ENCODE peak calls at places on chromosomes 13 and 19, in ten cellular contexts. One of them, this sample, is unnamed.
A peak's percentile ranks its signal among the peaks of the same experiment; 100 is the strongest.

GRCh38 chr13:110463876-110464510 is 97.5 kb downstream of the RAB20 start:
- DNase-seq in heart right ventricle: no peak
- DNase-seq in spleen: no peak
- DNase-seq in aorta: no peak
- DNase-seq in IMR-90: peak; percentile 19
- DNase-seq in CD8-positive, alpha-beta T cell: no peak
- DNase-seq in breast epithelium: no peak
- DNase-seq in GM23248: peak; percentile 36
- DNase-seq in hepatocyte: no peak
- DNase-seq in cardiac muscle cell: no peak
- DNase-seq in this sample: no peak

GRCh38 chr19:17706750-17707181 is 12.5 kb upstream of the MAP1S start:
- DNase-seq in aorta: no peak
- DNase-seq in heart right ventricle: no peak
- DNase-seq in spleen: no peak
- DNase-seq in GM23248: peak; percentile 60
- DNase-seq in IMR-90: peak; percentile 39
- DNase-seq in hepatocyte: no peak
- DNase-seq in breast epithelium: no peak
- DNase-seq in CD8-positive, alpha-beta T cell: no peak
- DNase-seq in cardiac muscle cell: peak; percentile 26
- DNase-seq in this sample: no peak

GRCh38 chr13:38024431-38024830 is 154.9 kb upstream of the TRPC4 start:
- DNase-seq in cardiac muscle cell: no peak
- DNase-seq in CD8-positive, alpha-beta T cell: no peak
- DNase-seq in aorta: no peak
- DNase-seq in heart right ventricle: no peak
- DNase-seq in breast epithelium: no peak
- DNase-seq in IMR-90: no peak
- DNase-seq in spleen: no peak
- DNase-seq in hepatocyte: no peak
- DNase-seq in GM23248: peak; percentile 54
- DNase-seq in this sample: no peak

GRCh38 chr19:53994811-53995210 is 3.4 kb downstream of the CACNG6 start:
- DNase-seq in cardiac muscle cell: no peak
- DNase-seq in CD8-positive, alpha-beta T cell: no peak
- DNase-seq in GM23248: peak; percentile 54
- DNase-seq in spleen: no peak
- DNase-seq in IMR-90: peak; percentile 32
- DNase-seq in aorta: no peak
- DNase-seq in heart right ventricle: no peak
- DNase-seq in hepatocyte: no peak
- DNase-seq in breast epithelium: no peak
- DNase-seq in this sample: no peak

GRCh38 chr13:94153586-94153985 is 325.9 kb downstream of the DCT start:
- DNase-seq in hepatocyte: no peak
- DNase-seq in breast epithelium: no peak
- DNase-seq in heart right ventricle: no peak
- DNase-seq in CD8-positive, alpha-beta T cell: no peak
- DNase-seq in aorta: no peak
- DNase-seq in GM23248: no peak
- DNase-seq in IMR-90: no peak
- DNase-seq in cardiac muscle cell: no peak
- DNase-seq in spleen: no peak
- DNase-seq in this sample: no peak

GRCh38 chr19:55340144-55340783 is 588 bp downstream of the KMT5C start:
- DNase-seq in hepatocyte: peak; percentile 49
- DNase-seq in aorta: no peak
- DNase-seq in CD8-positive, alpha-beta T cell: peak; percentile 24
- DNase-seq in GM23248: no peak
- DNase-seq in heart right ventricle: no peak
- DNase-seq in IMR-90: no peak
- DNase-seq in cardiac muscle cell: peak; percentile 12
- DNase-seq in spleen: peak; percentile 83
- DNase-seq in breast epithelium: peak; percentile 30
- DNase-seq in this sample: no peak

GRCh38 chr13:45882626-45883025 is 31.1 kb upstream of the SIAH3 start:
- DNase-seq in GM23248: no peak
- DNase-seq in hepatocyte: no peak
- DNase-seq in aorta: no peak
- DNase-seq in cardiac muscle cell: no peak
- DNase-seq in breast epithelium: no peak
- DNase-seq in spleen: no peak
- DNase-seq in heart right ventricle: no peak
- DNase-seq in CD8-positive, alpha-beta T cell: no peak
- DNase-seq in IMR-90: no peak
- DNase-seq in this sample: no peak

GRCh38 chr13:114203536-114203935 is 24.5 kb downstream of the CFAP97D2 start:
- DNase-seq in breast epithelium: no peak
- DNase-seq in cardiac muscle cell: no peak
- DNase-seq in CD8-positive, alpha-beta T cell: no peak
- DNase-seq in GM23248: no peak
- DNase-seq in spleen: no peak
- DNase-seq in aorta: no peak
- DNase-seq in IMR-90: no peak
- DNase-seq in heart right ventricle: no peak
- DNase-seq in hepatocyte: no peak
- DNase-seq in this sample: no peak

GRCh38 chr19:33752018-33752790 is 44.5 kb upstream of the KCTD15 start:
- DNase-seq in heart right ventricle: no peak
- DNase-seq in cardiac muscle cell: no peak
- DNase-seq in hepatocyte: no peak
- DNase-seq in breast epithelium: no peak
- DNase-seq in aorta: peak; percentile 64
- DNase-seq in IMR-90: no peak
- DNase-seq in GM23248: no peak
- DNase-seq in CD8-positive, alpha-beta T cell: no peak
- DNase-seq in spleen: no peak
- DNase-seq in this sample: no peak

GRCh38 chr19:6103217-6103644 is 7.1 kb downstream of the RFX2 start:
- DNase-seq in IMR-90: peak; percentile 87
- DNase-seq in CD8-positive, alpha-beta T cell: no peak
- DNase-seq in heart right ventricle: peak; percentile 61
- DNase-seq in hepatocyte: no peak
- DNase-seq in cardiac muscle cell: no peak
- DNase-seq in GM23248: peak; percentile 96
- DNase-seq in aorta: peak; percentile 92
- DNase-seq in breast epithelium: peak; percentile 86
- DNase-seq in spleen: no peak
- DNase-seq in this sample: peak; percentile 94

GRCh38 chr13:50529154-50529882 is 314.2 kb downstream of the DLEU7 start:
- DNase-seq in GM23248: peak; percentile 92
- DNase-seq in heart right ventricle: peak; percentile 88
- DNase-seq in breast epithelium: peak; percentile 76
- DNase-seq in CD8-positive, alpha-beta T cell: no peak
- DNase-seq in aorta: peak; percentile 92
- DNase-seq in hepatocyte: peak; percentile 45
- DNase-seq in spleen: peak; percentile 78
- DNase-seq in cardiac muscle cell: peak; percentile 39
- DNase-seq in IMR-90: peak; percentile 89
- DNase-seq in this sample: peak; percentile 89

GRCh38 chr19:14063100-14063499 is 1.2 kb upstream of the PALM3 start:
- DNase-seq in heart right ventricle: no peak
- DNase-seq in breast epithelium: no peak
- DNase-seq in cardiac muscle cell: no peak
- DNase-seq in IMR-90: no peak
- DNase-seq in aorta: no peak
- DNase-seq in GM23248: peak; percentile 56
- DNase-seq in CD8-positive, alpha-beta T cell: no peak
- DNase-seq in hepatocyte: no peak
- DNase-seq in spleen: no peak
- DNase-seq in this sample: no peak

GRCh38 chr19:48206402-48207093 is 36.1 kb downstream of the ZSWIM9 start:
- DNase-seq in spleen: no peak
- DNase-seq in GM23248: no peak
- DNase-seq in heart right ventricle: no peak
- DNase-seq in IMR-90: no peak
- DNase-seq in CD8-positive, alpha-beta T cell: no peak
- DNase-seq in hepatocyte: no peak
- DNase-seq in cardiac muscle cell: no peak
- DNase-seq in breast epithelium: no peak
- DNase-seq in aorta: no peak
- DNase-seq in this sample: peak; percentile 41

GRCh38 chr19:50998061-50998460 is 3.3 kb downstream of the KLK8 start:
- DNase-seq in aorta: no peak
- DNase-seq in IMR-90: no peak
- DNase-seq in breast epithelium: no peak
- DNase-seq in hepatocyte: no peak
- DNase-seq in spleen: no peak
- DNase-seq in CD8-positive, alpha-beta T cell: no peak
- DNase-seq in GM23248: no peak
- DNase-seq in heart right ventricle: no peak
- DNase-seq in cardiac muscle cell: no peak
- DNase-seq in this sample: no peak

GRCh38 chr13:50712469-50712868 is 131.0 kb downstream of the DLEU7 start:
- DNase-seq in GM23248: no peak
- DNase-seq in breast epithelium: no peak
- DNase-seq in aorta: no peak
- DNase-seq in heart right ventricle: no peak
- DNase-seq in CD8-positive, alpha-beta T cell: no peak
- DNase-seq in cardiac muscle cell: no peak
- DNase-seq in spleen: no peak
- DNase-seq in IMR-90: no peak
- DNase-seq in hepatocyte: no peak
- DNase-seq in this sample: no peak

GRCh38 chr13:96728463-96728862 is 265.8 kb downstream of the OXGR1 start:
- DNase-seq in CD8-positive, alpha-beta T cell: no peak
- DNase-seq in spleen: no peak
- DNase-seq in GM23248: no peak
- DNase-seq in breast epithelium: no peak
- DNase-seq in aorta: no peak
- DNase-seq in hepatocyte: no peak
- DNase-seq in cardiac muscle cell: no peak
- DNase-seq in IMR-90: no peak
- DNase-seq in heart right ventricle: no peak
- DNase-seq in this sample: no peak

GRCh38 chr19:6470173-6470572 is 6.1 kb downstream of the CRB3 start:
- DNase-seq in IMR-90: no peak
- DNase-seq in cardiac muscle cell: no peak
- DNase-seq in CD8-positive, alpha-beta T cell: no peak
- DNase-seq in GM23248: no peak
- DNase-seq in heart right ventricle: no peak
- DNase-seq in breast epithelium: no peak
- DNase-seq in aorta: no peak
- DNase-seq in spleen: no peak
- DNase-seq in hepatocyte: no peak
- DNase-seq in this sample: no peak

GRCh38 chr13:65597839-65598818 is 1632.0 kb downstream of the PCDH9 start:
- DNase-seq in spleen: no peak
- DNase-seq in hepatocyte: no peak
- DNase-seq in GM23248: peak; percentile 44
- DNase-seq in CD8-positive, alpha-beta T cell: no peak
- DNase-seq in heart right ventricle: no peak
- DNase-seq in aorta: no peak
- DNase-seq in cardiac muscle cell: no peak
- DNase-seq in breast epithelium: no peak
- DNase-seq in IMR-90: peak; percentile 63
- DNase-seq in this sample: no peak

GRCh38 chr13:50678464-50679162 is 164.9 kb downstream of the DLEU7 start:
- DNase-seq in cardiac muscle cell: no peak
- DNase-seq in hepatocyte: no peak
- DNase-seq in GM23248: peak; percentile 95
- DNase-seq in CD8-positive, alpha-beta T cell: no peak
- DNase-seq in IMR-90: peak; percentile 60
- DNase-seq in heart right ventricle: no peak
- DNase-seq in aorta: no peak
- DNase-seq in breast epithelium: no peak
- DNase-seq in spleen: no peak
- DNase-seq in this sample: no peak

GRCh38 chr13:88051746-88052482 is 380.7 kb downstream of the SLITRK5 start:
- DNase-seq in CD8-positive, alpha-beta T cell: no peak
- DNase-seq in spleen: peak; percentile 51
- DNase-seq in cardiac muscle cell: no peak
- DNase-seq in hepatocyte: no peak
- DNase-seq in aorta: no peak
- DNase-seq in GM23248: no peak
- DNase-seq in IMR-90: no peak
- DNase-seq in heart right ventricle: peak; percentile 2
- DNase-seq in breast epithelium: no peak
- DNase-seq in this sample: no peak
- H3K27ac ChIP-seq in CD8-positive, alpha-beta T cell: no peak overlapping the region
- H3K27ac ChIP-seq in spleen: no peak overlapping the region
- H3K27ac ChIP-seq in cardiac muscle cell: no peak overlapping the region
- H3K27ac ChIP-seq in hepatocyte: no peak overlapping the region
- H3K27ac ChIP-seq in aorta: no peak overlapping the region
- H3K27ac ChIP-seq in GM23248: no peak overlapping the region
- H3K27ac ChIP-seq in IMR-90: no peak overlapping the region
- H3K27ac ChIP-seq in heart right ventricle: no peak overlapping the region
- H3K27ac ChIP-seq in breast epithelium: no peak overlapping the region
- H3K27ac ChIP-seq in this sample: no peak overlapping the region

GRCh38 chr13:63005625-63006024 is 1590.0 kb upstream of the PCDH20 start:
- DNase-seq in aorta: no peak
- DNase-seq in IMR-90: no peak
- DNase-seq in CD8-positive, alpha-beta T cell: no peak
- DNase-seq in GM23248: no peak
- DNase-seq in cardiac muscle cell: no peak
- DNase-seq in breast epithelium: no peak
- DNase-seq in hepatocyte: no peak
- DNase-seq in spleen: no peak
- DNase-seq in heart right ventricle: no peak
- DNase-seq in this sample: no peak
- H3K9me3 ChIP-seq in aorta: peaks cover 4% of the 10 kb centered on the region
- H3K9me3 ChIP-seq in IMR-90: peaks cover 12% of the 10 kb centered on the region
- H3K9me3 ChIP-seq in CD8-positive, alpha-beta T cell: peaks cover 5% of the 10 kb centered on the region
- H3K9me3 ChIP-seq in GM23248: no peaks in the 10 kb centered on the region
- H3K9me3 ChIP-seq in cardiac muscle cell: no peaks in the 10 kb centered on the region
- H3K9me3 ChIP-seq in breast epithelium: peaks cover 55% of the 10 kb centered on the region
- H3K9me3 ChIP-seq in hepatocyte: no peaks in the 10 kb centered on the region
- H3K9me3 ChIP-seq in spleen: peaks cover 68% of the 10 kb centered on the region
- H3K9me3 ChIP-seq in heart right ventricle: peaks cover 78% of the 10 kb centered on the region
- H3K9me3 ChIP-seq in this sample: no peaks in the 10 kb centered on the region

DNA sequence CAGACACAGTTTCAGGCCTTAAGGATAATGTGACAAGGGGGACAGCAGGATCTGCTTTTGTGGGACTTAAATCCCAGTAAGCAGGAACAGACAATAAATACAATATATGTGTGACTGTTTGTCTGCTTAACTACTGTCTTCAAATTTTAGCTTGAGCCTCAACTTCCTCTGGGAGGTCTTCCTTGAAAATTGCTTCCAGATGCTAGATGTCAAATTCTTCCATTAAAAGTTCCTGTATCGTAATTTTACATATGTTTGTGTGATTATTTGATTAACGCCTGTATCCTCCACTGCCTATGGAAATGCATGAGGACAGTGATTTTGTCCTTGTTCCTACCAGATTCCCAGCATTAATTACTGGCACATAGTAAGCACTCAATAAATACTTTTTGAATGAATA is 385.5 kb downstream of the NDFIP2 start:
- DNase-seq in hepatocyte: no peak
- DNase-seq in aorta: no peak
- DNase-seq in CD8-positive, alpha-beta T cell: no peak
- DNase-seq in breast epithelium: no peak
- DNase-seq in IMR-90: no peak
- DNase-seq in GM23248: no peak
- DNase-seq in heart right ventricle: no peak
- DNase-seq in cardiac muscle cell: no peak
- DNase-seq in spleen: no peak
- DNase-seq in this sample: no peak
- H3K4me1 ChIP-seq in hepatocyte: peaks cover 13% of the 10 kb centered on the region
- H3K4me1 ChIP-seq in aorta: peaks cover 2% of the 10 kb centered on the region
- H3K4me1 ChIP-seq in CD8-positive, alpha-beta T cell: no peaks in the 10 kb centered on the region
- H3K4me1 ChIP-seq in breast epithelium: peaks cover 6% of the 10 kb centered on the region
- H3K4me1 ChIP-seq in IMR-90: no peaks in the 10 kb centered on the region
- H3K4me1 ChIP-seq in GM23248: peaks cover 23% of the 10 kb centered on the region
- H3K4me1 ChIP-seq in heart right ventricle: no peaks in the 10 kb centered on the region
- H3K4me1 ChIP-seq in cardiac muscle cell: peaks cover 13% of the 10 kb centered on the region
- H3K4me1 ChIP-seq in spleen: no peaks in the 10 kb centered on the region
- H3K4me1 ChIP-seq in this sample: no peaks in the 10 kb centered on the region

GRCh38 chr13:112756511-112756966 is 66.7 kb downstream of the ATP11A start:
- DNase-seq in hepatocyte: no peak
- DNase-seq in breast epithelium: no peak
- DNase-seq in CD8-positive, alpha-beta T cell: no peak
- DNase-seq in IMR-90: no peak
- DNase-seq in heart right ventricle: no peak
- DNase-seq in aorta: no peak
- DNase-seq in spleen: peak; percentile 55
- DNase-seq in cardiac muscle cell: no peak
- DNase-seq in GM23248: no peak
- DNase-seq in this sample: no peak
- H3K27ac ChIP-seq in hepatocyte: peak overlapping the region; percentile 58
- H3K27ac ChIP-seq in breast epithelium: peak overlapping the region; percentile 54
- H3K27ac ChIP-seq in CD8-positive, alpha-beta T cell: no peak overlapping the region
- H3K27ac ChIP-seq in IMR-90: no peak overlapping the region
- H3K27ac ChIP-seq in heart right ventricle: no peak overlapping the region
- H3K27ac ChIP-seq in aorta: no peak overlapping the region
- H3K27ac ChIP-seq in spleen: no peak overlapping the region
- H3K27ac ChIP-seq in cardiac muscle cell: peak overlapping the region; percentile 59
- H3K27ac ChIP-seq in GM23248: no peak overlapping the region
- H3K27ac ChIP-seq in this sample: no peak overlapping the region

This sample was measured in adrenal gland.